ENCODE peak calls at places on chromosomes 7 and 10, in five cellular contexts. One of them, this sample, is unnamed.

GRCh38 chr10:97731346-97732051 is 5.4 kb upstream of the ZFYVE27 start:
- DNase-seq in BE2C: peak; percentile 73
- DNase-seq in GM23248: peak; percentile 89
- DNase-seq in PC-3: peak; percentile 74
- DNase-seq in keratinocyte: no peak
- DNase-seq in this sample: no peak

GRCh38 chr10:69948261-69948660 is 104.4 kb upstream of the MACROH2A2 start:
- DNase-seq in BE2C: no peak
- DNase-seq in GM23248: no peak
- DNase-seq in PC-3: no peak
- DNase-seq in keratinocyte: no peak
- DNase-seq in this sample: no peak

GRCh38 chr10:117431160-117431559 is 55.9 kb upstream of the PDZD8 start:
- DNase-seq in BE2C: no peak
- DNase-seq in GM23248: peak; percentile 87
- DNase-seq in PC-3: peak; percentile 32
- DNase-seq in keratinocyte: no peak
- DNase-seq in this sample: no peak

GRCh38 chr7:41819645-41820044 is 116.8 kb upstream of the INHBA start:
- DNase-seq in BE2C: no peak
- DNase-seq in GM23248: no peak
- DNase-seq in PC-3: no peak
- DNase-seq in keratinocyte: no peak
- DNase-seq in this sample: no peak

GRCh38 chr10:114822771-114823463 is 1.3 kb downstream of the FHIP2A start:
- DNase-seq in BE2C: no peak
- DNase-seq in GM23248: peak; percentile 70
- DNase-seq in PC-3: peak; percentile 80
- DNase-seq in keratinocyte: no peak
- DNase-seq in this sample: no peak

GRCh38 chr7:25854608-25855497 is 297.1 kb upstream of the NFE2L3 start:
- DNase-seq in BE2C: peak; percentile 86
- DNase-seq in GM23248: peak; percentile 99
- DNase-seq in PC-3: peak; percentile 92
- DNase-seq in keratinocyte: peak; percentile 99
- DNase-seq in this sample: no peak

GRCh38 chr10:129605266-129605985 is 138.4 kb downstream of the MGMT start:
- DNase-seq in BE2C: no peak
- DNase-seq in GM23248: no peak
- DNase-seq in PC-3: no peak
- DNase-seq in keratinocyte: no peak
- DNase-seq in this sample: no peak

GRCh38 chr7:155002411-155003214 is at the start of gene PAXIP1:
- DNase-seq in BE2C: peak; percentile 72
- DNase-seq in GM23248: peak; percentile 64
- DNase-seq in PC-3: peak; percentile 41
- DNase-seq in keratinocyte: no peak
- DNase-seq in this sample: peak; percentile 61

GRCh38 chr7:85392789-85393188 is 205.9 kb upstream of the SEMA3D start:
- DNase-seq in BE2C: no peak
- DNase-seq in GM23248: no peak
- DNase-seq in PC-3: no peak
- DNase-seq in keratinocyte: no peak
- DNase-seq in this sample: no peak

GRCh38 chr10:34875061-34875460 is 60.0 kb upstream of the PARD3 start:
- DNase-seq in BE2C: no peak
- DNase-seq in GM23248: no peak
- DNase-seq in PC-3: no peak
- DNase-seq in keratinocyte: no peak
- DNase-seq in this sample: no peak

GRCh38 chr7:44279731-44280505 is 45.5 kb downstream of the CAMK2B start:
- DNase-seq in BE2C: peak; percentile 2
- DNase-seq in GM23248: no peak
- DNase-seq in PC-3: no peak
- DNase-seq in keratinocyte: no peak
- DNase-seq in this sample: peak; percentile 16

GRCh38 chr7:36119005-36119711 is 33.9 kb upstream of the EEPD1 start:
- DNase-seq in BE2C: no peak
- DNase-seq in GM23248: peak; percentile 96
- DNase-seq in PC-3: peak; percentile 91
- DNase-seq in keratinocyte: no peak
- DNase-seq in this sample: no peak

GRCh38 chr10:1094112-1095057 is 38.2 kb downstream of the WDR37 start:
- DNase-seq in BE2C: no peak
- DNase-seq in GM23248: no peak
- DNase-seq in PC-3: no peak
- DNase-seq in keratinocyte: no peak
- DNase-seq in this sample: no peak

GRCh38 chr7:41058986-41059741 is 643.7 kb downstream of the INHBA start:
- DNase-seq in BE2C: no peak
- DNase-seq in GM23248: peak; percentile 21
- DNase-seq in PC-3: peak; percentile 62
- DNase-seq in keratinocyte: no peak
- DNase-seq in this sample: no peak

GRCh38 chr10:12729885-12730284 is 271.6 kb downstream of the CCDC3 start:
- DNase-seq in BE2C: peak; percentile 20
- DNase-seq in GM23248: no peak
- DNase-seq in PC-3: no peak
- DNase-seq in keratinocyte: no peak
- DNase-seq in this sample: no peak

GRCh38 chr7:157943561-157943960 is 606.8 kb downstream of the DNAJB6 start:
- DNase-seq in BE2C: no peak
- DNase-seq in GM23248: no peak
- DNase-seq in PC-3: no peak
- DNase-seq in keratinocyte: no peak
- DNase-seq in this sample: no peak

GRCh38 chr7:1883031-1883761 is 213.1 kb downstream of the ELFN1 start:
- DNase-seq in BE2C: no peak
- DNase-seq in GM23248: peak; percentile 96
- DNase-seq in PC-3: peak; percentile 88
- DNase-seq in keratinocyte: peak; percentile 42
- DNase-seq in this sample: no peak

GRCh38 chr10:103756277-103756869 is 99.0 kb downstream of the SH3PXD2A start:
- DNase-seq in BE2C: no peak
- DNase-seq in GM23248: no peak
- DNase-seq in PC-3: no peak
- DNase-seq in keratinocyte: no peak
- DNase-seq in this sample: no peak

GRCh38 chr10:103757531-103758293 is 97.7 kb downstream of the SH3PXD2A start:
- DNase-seq in BE2C: no peak
- DNase-seq in GM23248: peak; percentile 77
- DNase-seq in PC-3: peak; percentile 73
- DNase-seq in keratinocyte: no peak
- DNase-seq in this sample: peak; percentile 75

GRCh38 chr10:103759100-103759781 is 96.1 kb downstream of the SH3PXD2A start:
- DNase-seq in BE2C: no peak
- DNase-seq in GM23248: peak; percentile 89
- DNase-seq in PC-3: peak; percentile 52
- DNase-seq in keratinocyte: no peak
- DNase-seq in this sample: peak; percentile 80

GRCh38 chr10:103761075-103761920 is 94.1 kb downstream of the SH3PXD2A start:
- DNase-seq in BE2C: no peak
- DNase-seq in GM23248: no peak
- DNase-seq in PC-3: peak; percentile 69
- DNase-seq in keratinocyte: no peak
- DNase-seq in this sample: no peak

GRCh38 chr10:103758294-103758681 is 97.1 kb downstream of the SH3PXD2A start:
- DNase-seq in BE2C: no peak
- DNase-seq in GM23248: peak; percentile 52
- DNase-seq in PC-3: peak; percentile 91
- DNase-seq in keratinocyte: no peak
- DNase-seq in this sample: no peak
- H3K4me1 ChIP-seq in BE2C: peaks cover 6% of the 10 kb centered on the region
- H3K4me1 ChIP-seq in GM23248: peaks cover 28% of the 10 kb centered on the region
- H3K4me1 ChIP-seq in PC-3: peaks cover 52% of the 10 kb centered on the region
- H3K4me1 ChIP-seq in keratinocyte: peaks cover 71% of the 10 kb centered on the region
- H3K4me1 ChIP-seq in this sample: peaks cover 66% of the 10 kb centered on the region

GRCh38 chr7:151776876-151777510 is 99.9 kb downstream of the PRKAG2 start:
- DNase-seq in BE2C: no peak
- DNase-seq in GM23248: no peak
- DNase-seq in PC-3: no peak
- DNase-seq in keratinocyte: no peak
- DNase-seq in this sample: peak; percentile 14

GRCh38 chr7:151775547-151776443 is 101.1 kb downstream of the PRKAG2 start:
- DNase-seq in BE2C: no peak
- DNase-seq in GM23248: no peak
- DNase-seq in PC-3: no peak
- DNase-seq in keratinocyte: no peak
- DNase-seq in this sample: no peak

GRCh38 chr7:151776446-151776845 is 100.5 kb downstream of the PRKAG2 start:
- DNase-seq in BE2C: no peak
- DNase-seq in GM23248: no peak
- DNase-seq in PC-3: no peak
- DNase-seq in keratinocyte: no peak
- DNase-seq in this sample: no peak

GRCh38 chr7:151777913-151778670 is 98.8 kb downstream of the PRKAG2 start:
- DNase-seq in BE2C: no peak
- DNase-seq in GM23248: no peak
- DNase-seq in PC-3: no peak
- DNase-seq in keratinocyte: no peak
- DNase-seq in this sample: no peak

DNA sequence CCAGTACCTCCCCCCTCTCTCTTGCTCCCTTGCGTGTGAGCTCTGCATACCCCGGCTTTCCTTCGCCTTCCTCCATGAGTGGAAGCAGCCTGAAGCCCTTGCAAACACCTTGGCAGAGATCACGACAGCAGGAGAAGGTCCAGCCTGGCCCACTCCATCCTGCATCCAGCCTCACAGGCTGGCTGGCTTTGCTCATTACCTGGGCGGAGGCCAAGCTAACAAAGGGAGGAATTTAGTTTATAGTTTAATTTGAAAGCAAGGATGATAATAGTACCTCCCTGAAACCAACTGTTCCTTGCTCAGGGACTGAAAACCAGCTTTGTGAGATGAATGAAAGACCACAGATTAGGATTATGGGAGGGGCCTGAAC is 99.4 kb downstream of the PRKAG2 start:
- DNase-seq in BE2C: no peak
- DNase-seq in GM23248: no peak
- DNase-seq in PC-3: no peak
- DNase-seq in keratinocyte: no peak
- DNase-seq in this sample: no peak
- H3K27me3 ChIP-seq in BE2C: no peaks in the 10 kb centered on the region
- H3K27me3 ChIP-seq in GM23248: peaks cover 21% of the 10 kb centered on the region
- H3K27me3 ChIP-seq in PC-3: no peaks in the 10 kb centered on the region
- H3K27me3 ChIP-seq in keratinocyte: peaks cover under 1% of the 10 kb centered on the region
- H3K27me3 ChIP-seq in this sample: no peaks in the 10 kb centered on the region

GRCh38 chr7:3067606-3068005 is 23.9 kb upstream of the CARD11 start:
- DNase-seq in BE2C: no peak
- DNase-seq in GM23248: no peak
- DNase-seq in PC-3: no peak
- DNase-seq in keratinocyte: no peak
- DNase-seq in this sample: no peak
- H3K4me1 ChIP-seq in BE2C: no peaks in the 10 kb centered on the region
- H3K4me1 ChIP-seq in GM23248: no peaks in the 10 kb centered on the region
- H3K4me1 ChIP-seq in PC-3: no peaks in the 10 kb centered on the region
- H3K4me1 ChIP-seq in keratinocyte: no peaks in the 10 kb centered on the region
- H3K4me1 ChIP-seq in this sample: no peaks in the 10 kb centered on the region

DNA sequence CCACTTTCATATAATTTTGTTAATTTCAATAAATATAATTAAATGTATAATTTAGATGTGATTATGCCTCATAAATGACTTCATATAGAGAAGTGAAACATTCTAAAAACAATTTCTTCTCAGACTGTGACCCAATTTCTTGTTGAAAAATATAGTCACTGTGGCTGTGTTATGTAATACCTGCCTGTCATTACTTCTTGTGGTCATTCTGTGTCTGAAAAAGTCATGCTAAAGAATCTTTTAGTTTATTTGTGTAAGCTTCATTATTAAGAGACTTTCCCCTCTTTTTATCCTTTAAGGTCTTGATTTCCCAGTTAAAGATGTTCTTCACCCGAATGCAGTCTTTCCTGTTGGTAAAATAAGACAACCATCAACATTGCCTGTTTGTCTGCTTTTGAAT is 15.9 kb downstream of the KAT6B start:
- DNase-seq in BE2C: no peak
- DNase-seq in GM23248: peak; percentile 53
- DNase-seq in PC-3: no peak
- DNase-seq in keratinocyte: no peak
- DNase-seq in this sample: no peak
- H3K27me3 ChIP-seq in BE2C: no peaks in the 10 kb centered on the region
- H3K27me3 ChIP-seq in GM23248: no peaks in the 10 kb centered on the region
- H3K27me3 ChIP-seq in PC-3: no peaks in the 10 kb centered on the region
- H3K27me3 ChIP-seq in keratinocyte: no peaks in the 10 kb centered on the region
- H3K27me3 ChIP-seq in this sample: no peaks in the 10 kb centered on the region

GRCh38 chr10:122139627-122140151 is 131.4 kb upstream of the BTBD16 start:
- DNase-seq in BE2C: peak; percentile 80
- DNase-seq in GM23248: no peak
- DNase-seq in PC-3: no peak
- DNase-seq in keratinocyte: no peak
- DNase-seq in this sample: peak; percentile 73

GRCh38 chr10:122132331-122132755 is 138.8 kb upstream of the BTBD16 start:
- DNase-seq in BE2C: no peak
- DNase-seq in GM23248: no peak
- DNase-seq in PC-3: no peak
- DNase-seq in keratinocyte: no peak
- DNase-seq in this sample: no peak

GRCh38 chr10:122132882-122133634 is 138.0 kb upstream of the BTBD16 start:
- DNase-seq in BE2C: no peak
- DNase-seq in GM23248: no peak
- DNase-seq in PC-3: no peak
- DNase-seq in keratinocyte: no peak
- DNase-seq in this sample: no peak

GRCh38 chr10:122139226-122139625 is 131.9 kb upstream of the BTBD16 start:
- DNase-seq in BE2C: peak; percentile 46
- DNase-seq in GM23248: no peak
- DNase-seq in PC-3: no peak
- DNase-seq in keratinocyte: no peak
- DNase-seq in this sample: peak; percentile 70

DNA sequence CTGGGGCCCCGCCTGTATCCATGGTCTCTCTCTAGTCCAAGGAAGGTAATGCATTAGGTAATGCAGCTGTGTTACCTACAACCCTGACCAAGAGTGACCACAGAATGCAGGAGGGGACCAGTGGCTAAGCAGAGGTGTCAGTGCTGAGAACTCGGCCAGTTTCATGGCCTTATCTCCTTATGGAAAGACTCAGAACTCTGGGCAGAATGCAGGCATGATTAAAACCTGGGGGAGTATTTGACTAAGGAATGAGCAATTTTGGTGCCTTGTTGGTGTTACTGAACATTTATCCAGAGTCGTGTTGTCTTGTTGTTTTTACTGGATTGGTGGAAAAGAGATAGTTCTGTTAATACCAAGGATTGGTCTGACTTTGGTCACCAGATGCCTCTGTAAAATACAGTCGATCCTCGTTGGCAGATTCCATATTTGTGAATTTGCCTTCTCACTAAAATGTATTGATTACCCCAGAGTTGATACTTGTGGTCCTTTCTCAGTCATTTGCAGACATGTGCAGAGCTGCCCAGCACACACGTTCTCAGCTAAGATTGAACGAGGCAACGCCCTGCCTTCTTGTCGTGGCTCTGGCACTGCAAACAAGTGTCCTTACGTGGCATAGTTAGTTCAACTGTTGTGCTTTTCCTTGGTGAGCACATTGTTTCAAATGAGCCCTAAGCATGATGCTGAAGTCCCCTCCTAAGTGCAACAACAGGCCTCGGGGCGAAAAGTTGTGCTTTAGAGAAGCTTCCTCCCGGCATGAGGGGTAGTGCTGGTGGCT is 135.7 kb upstream of the BTBD16 start:
- DNase-seq in BE2C: no peak
- DNase-seq in GM23248: no peak
- DNase-seq in PC-3: no peak
- DNase-seq in keratinocyte: no peak
- DNase-seq in this sample: no peak
- H3K4me1 ChIP-seq in BE2C: peaks cover 16% of the 10 kb centered on the region
- H3K4me1 ChIP-seq in GM23248: peaks cover 5% of the 10 kb centered on the region
- H3K4me1 ChIP-seq in PC-3: peaks cover 17% of the 10 kb centered on the region
- H3K4me1 ChIP-seq in keratinocyte: peaks cover 17% of the 10 kb centered on the region
- H3K4me1 ChIP-seq in this sample: peaks cover 84% of the 10 kb centered on the region